ENCODE peak calls at places on chromosomes 12 and 14, in seven cellular contexts. S is heart left ventricle, R is AG04450, N is PC-3, F is cardiac muscle cell, G is GM23248, K is pancreas. H is an unnamed sample.

GRCh38 chr12:77439749-77440148 is 374.4 kb upstream of the E2F7 start:
- DNase-seq in R (no peak), N (no peak), K (no peak), F (no peak), G (no peak), S (no peak), H (no peak)

GRCh38 chr12:88409257-88409656 is 171.0 kb downstream of the KITLG start:
- DNase-seq in F (no peak), G (no peak), S (no peak), N (no peak), R (no peak), K (no peak), H (no peak)

GRCh38 chr12:17478908-17479673 is 610.9 kb downstream of the RERGL start:
- DNase-seq in G (no peak), F (no peak), N (no peak), R (no peak), K (no peak), S (no peak), H (no peak)

GRCh38 chr12:93857917-93858513 is 180.8 kb downstream of the CRADD start:
- DNase-seq in G (no peak), F (peak), N (no peak), K (no peak), R (no peak), S (no peak), H (no peak)

GRCh38 chr14:73731111-73731510 is 16.9 kb upstream of the PNMA1 start:
- DNase-seq in K (peak), G (no peak), S (no peak), N (no peak), R (no peak), F (no peak), H (no peak)

GRCh38 chr14:54472291-54472690 is 16.5 kb downstream of the GMFB start:
- DNase-seq in K (no peak), R (no peak), S (no peak), N (no peak), F (no peak), G (no peak), H (no peak)

GRCh38 chr12:128660532-128661215 is 163.1 kb downstream of the SLC15A4 start:
- DNase-seq in S (no peak), G (no peak), R (no peak), F (no peak), N (no peak), K (no peak), H (no peak)

GRCh38 chr12:62601765-62602444 is 135.3 kb downstream of the MON2 start:
- DNase-seq in S (no peak), N (no peak), G (peak), R (no peak), K (no peak), F (no peak), H (no peak)

GRCh38 chr14:81551471-81551870 is 17.8 kb upstream of the SEL1L start:
- DNase-seq in N (no peak), R (no peak), F (no peak), G (no peak), K (no peak), S (no peak), H (no peak)

GRCh38 chr14:68137704-68138619 is 318.4 kb downstream of the RAD51B start:
- DNase-seq in S (peak), G (peak), N (peak), K (peak), F (peak), R (peak), H (peak)

GRCh38 chr12:87511371-87511770 is 517.8 kb downstream of the C12orf50 start:
- DNase-seq in R (no peak), G (no peak), F (peak), K (no peak), N (no peak), S (no peak), H (no peak)

GRCh38 chr14:103558071-103558882 is 4.2 kb downstream of the BAG5 start:
- DNase-seq in G (peak), K (no peak), R (no peak), F (peak), N (peak), S (no peak), H (no peak)

GRCh38 chr14:72419226-72419625 is 474.7 kb downstream of the DPF3 start:
- DNase-seq in S (no peak), N (no peak), R (no peak), K (no peak), F (no peak), G (no peak), H (no peak)

GRCh38 chr12:93982847-93983315 is 165.5 kb upstream of the PLXNC1 start:
- DNase-seq in R (peak), G (peak), K (no peak), N (peak), S (no peak), F (peak), H (no peak)

GRCh38 chr12:120100630-120101029 is 15.9 kb downstream of the RAB35 start:
- DNase-seq in S (peak), N (no peak), K (no peak), R (no peak), F (peak), G (peak), H (peak)

GRCh38 chr14:45201908-45202307 is 51.1 kb downstream of the MIS18BP1 start:
- DNase-seq in R (no peak), F (peak), S (no peak), G (peak), K (no peak), N (peak), H (no peak)

GRCh38 chr12:12803186-12803585 is 10.0 kb upstream of the DDX47 start:
- DNase-seq in F (peak), R (no peak), S (peak), K (peak), G (peak), N (peak), H (peak)

GRCh38 chr12:111430418-111431353 is 25.0 kb downstream of the SH2B3 start:
- DNase-seq in N (no peak), R (no peak), F (no peak), G (no peak), K (no peak), S (peak), H (no peak)

GRCh38 chr14:44107156-44107555 is 399.9 kb downstream of the FSCB start:
- DNase-seq in F (peak), R (no peak), G (no peak), N (no peak), S (no peak), K (no peak), H (no peak)

GRCh38 chr14:52071675-52072074 is 2.8 kb upstream of the NID2 start:
- DNase-seq in G (peak), R (no peak), N (peak), K (no peak), S (no peak), F (peak), H (no peak)

GRCh38 chr14:56195727-56196126 is 77.5 kb downstream of the PELI2 start:
- DNase-seq in F (peak), S (peak), N (peak), G (peak), R (no peak), K (no peak), H (no peak)

GRCh38 chr12:101599771-101600486 is 5.2 kb downstream of the MYBPC1 start:
- DNase-seq in G (no peak), N (peak), K (no peak), F (no peak), R (no peak), S (no peak), H (no peak)

GRCh38 chr14:41925409-41925808 is 318.7 kb downstream of the LRFN5 start:
- DNase-seq in G (peak), N (peak), S (no peak), K (no peak), R (no peak), F (peak), H (no peak)

GRCh38 chr12:11829764-11830194 is 180.3 kb downstream of the ETV6 start:
- DNase-seq in S (no peak), F (peak), R (no peak), G (no peak), K (no peak), N (no peak), H (no peak)

GRCh38 chr12:4540633-4541032 is 1.9 kb downstream of the RAD51AP1 start:
- DNase-seq in S (no peak), F (no peak), G (no peak), R (no peak), K (no peak), N (no peak), H (no peak)

GRCh38 chr14:26381405-26381804 is 216.4 kb downstream of the NOVA1 start:
- DNase-seq in S (no peak), R (no peak), F (no peak), K (no peak), N (no peak), G (no peak), H (no peak)

GRCh38 chr12:44774815-44775411 is 101.2 kb downstream of the NELL2 start:
- DNase-seq in N (peak), F (peak), R (no peak), K (peak), S (peak), G (peak), H (no peak)

GRCh38 chr14:28661171-28661772 is 105.3 kb upstream of the FOXG1 start:
- DNase-seq in F (peak), S (no peak), G (peak), R (no peak), N (peak), K (no peak), H (no peak)

GRCh38 chr14:96881713-96882112 is 84.5 kb downstream of the VRK1 start:
- DNase-seq in R (no peak), K (no peak), S (no peak), G (peak), F (no peak), N (no peak), H (no peak)

GRCh38 chr14:73424453-73424852 is 33.9 kb downstream of the NUMB start:
- DNase-seq in F (peak), N (no peak), R (no peak), S (no peak), G (no peak), K (no peak), H (no peak)

GRCh38 chr12:53268009-53268636 is at the start of gene ESPL1:
- DNase-seq in F (peak), K (peak), N (peak), G (peak), R (no peak), S (peak), H (peak)

GRCh38 chr12:53265783-53266182 is 2.3 kb upstream of the ESPL1 start:
- DNase-seq in R (no peak), G (peak), N (peak), S (no peak), K (no peak), F (no peak), H (no peak)

GRCh38 chr12:53268637-53269562 is 801 bp downstream of the ESPL1 start:
- DNase-seq in R (no peak), K (no peak), S (no peak), F (no peak), G (peak), N (no peak), H (no peak)

GRCh38 chr12:53267309-53268008 is 640 bp upstream of the ESPL1 start:
- DNase-seq in G (peak), S (no peak), N (no peak), F (no peak), R (no peak), K (no peak), H (no peak)
- H3K27ac ChIP-seq in G (peak), S (peak), N (no peak), F (no peak), R (no peak), K (no peak), H (no peak)

GRCh38 chr12:130083002-130083401 is 79.3 kb upstream of the FZD10 start:
- DNase-seq in R (no peak), F (no peak), G (no peak), K (no peak), N (no peak), S (no peak), H (no peak)
- H3K27ac ChIP-seq in R (no peak), F (no peak), G (no peak), K (no peak), N (no peak), S (no peak), H (no peak)

GRCh38 chr14:75553761-75554160 is 24.7 kb upstream of the FLVCR2 start:
- DNase-seq in S (no peak), G (no peak), F (no peak), N (no peak), K (no peak), R (no peak), H (no peak)
- H3K27ac ChIP-seq in S (no peak), G (no peak), F (no peak), N (no peak), K (no peak), R (no peak), H (no peak)

GRCh38 chr12:32512910-32513309 is 113.6 kb downstream of the FGD4 start:
- DNase-seq in G (no peak), N (no peak), S (no peak), R (no peak), K (no peak), F (no peak), H (no peak)
- H3K27ac ChIP-seq in G (no peak), N (no peak), S (peak), R (no peak), K (no peak), F (no peak), H (no peak)

GRCh38 chr12:96198970-96199369 is 4.8 kb downstream of the ELK3 start:
- DNase-seq in R (peak), G (peak), S (no peak), K (no peak), N (peak), F (peak), H (no peak)
- H3K27ac ChIP-seq in R (no peak), G (peak), S (peak), K (no peak), N (peak), F (no peak), H (no peak)